ENCODE peak calls at places on chromosome 9, in eight cellular contexts. F is A549, D is HCT116, P is HepG2, T is endothelial cell of umbilical vein, R is K562, J is GM12878, Y is H1. I is an unnamed sample.

GRCh38 chr9:34292552-34292951 is 36.5 kb downstream of the KIF24 start:
- DNase-seq in F (no peak), R (no peak), Y (no peak), J (no peak), T (no peak), P (no peak), D (no peak), I (no peak)

GRCh38 chr9:10232352-10232930 is 380.4 kb downstream of the PTPRD start:
- DNase-seq in P (no peak), D (no peak), T (peak), Y (no peak), F (no peak), R (no peak), J (no peak), I (peak)

GRCh38 chr9:70413427-70413797 is 1.0 kb downstream of the KLF9 start:
- DNase-seq in T (no peak), R (peak), P (no peak), J (no peak), Y (no peak), D (no peak), F (no peak), I (no peak)

GRCh38 chr9:131395027-131395744 is 1.3 kb downstream of the PRRC2B start:
- DNase-seq in J (peak), Y (no peak), D (no peak), T (peak), F (no peak), P (no peak), R (peak), I (peak)

GRCh38 chr9:106419737-106420136 is 443.2 kb upstream of the ZNF462 start:
- DNase-seq in T (no peak), F (no peak), D (no peak), R (no peak), Y (no peak), J (no peak), P (no peak), I (no peak)

GRCh38 chr9:119375892-119376291 is 6.7 kb upstream of the BRINP1 start:
- DNase-seq in D (peak), F (peak), P (peak), R (peak), T (no peak), J (no peak), Y (no peak), I (peak)

GRCh38 chr9:18896004-18896403 is 137.0 kb downstream of the SAXO1 start:
- DNase-seq in P (no peak), T (no peak), Y (no peak), D (no peak), J (no peak), F (no peak), R (no peak), I (no peak)

GRCh38 chr9:20623021-20623747 is 885 bp upstream of the MLLT3 start:
- DNase-seq in R (no peak), Y (no peak), D (no peak), J (no peak), T (peak), F (no peak), P (no peak), I (peak)

GRCh38 chr9:37997636-37998374 is 71.2 kb downstream of the SHB start:
- DNase-seq in T (no peak), Y (no peak), F (no peak), R (no peak), P (no peak), D (no peak), J (no peak), I (no peak)

GRCh38 chr9:110104201-110104845 is 103.6 kb downstream of the C9orf152 start:
- DNase-seq in Y (no peak), T (no peak), P (no peak), R (no peak), J (no peak), F (no peak), D (no peak), I (no peak)

GRCh38 chr9:127919253-127919815 is 2.5 kb upstream of the ST6GALNAC4 start:
- DNase-seq in J (no peak), R (peak), F (peak), P (peak), D (peak), T (peak), Y (no peak), I (peak)

GRCh38 chr9:89291741-89292140 is 19.3 kb upstream of the CKS2 start:
- DNase-seq in R (no peak), J (no peak), F (no peak), D (no peak), Y (no peak), P (no peak), T (no peak), I (no peak)

GRCh38 chr9:133706651-133707050 is 31.5 kb downstream of the SARDH start:
- DNase-seq in J (no peak), P (no peak), D (no peak), T (no peak), R (no peak), F (no peak), Y (no peak), I (no peak)

GRCh38 chr9:123048748-123049147 is 15.3 kb downstream of the GPR21 start:
- DNase-seq in F (no peak), D (no peak), J (no peak), T (peak), R (no peak), Y (no peak), P (no peak), I (no peak)

GRCh38 chr9:4223434-4223833 is 76.4 kb downstream of the GLIS3 start:
- DNase-seq in F (no peak), P (no peak), D (no peak), T (no peak), R (no peak), J (no peak), Y (no peak), I (no peak)

GRCh38 chr9:4228142-4228541 is 71.7 kb downstream of the GLIS3 start:
- DNase-seq in P (no peak), R (no peak), D (no peak), T (no peak), F (no peak), J (no peak), Y (no peak), I (no peak)

GRCh38 chr9:4224181-4224580 is 75.7 kb downstream of the GLIS3 start:
- DNase-seq in F (no peak), J (no peak), D (no peak), Y (no peak), R (no peak), P (no peak), T (no peak), I (no peak)

GRCh38 chr9:4226331-4227250 is 73.3 kb downstream of the GLIS3 start:
- DNase-seq in J (no peak), Y (no peak), R (no peak), D (no peak), T (no peak), P (no peak), F (peak), I (peak)

GRCh38 chr9:4225291-4226119 is 74.4 kb downstream of the GLIS3 start:
- DNase-seq in J (no peak), D (peak), P (no peak), F (peak), Y (no peak), R (no peak), T (no peak), I (peak)
- H3K4me3 ChIP-seq in J (no peak), D (no peak), P (no peak), F (no peak), Y (no peak), R (no peak), T (no peak), I (no peak)

GRCh38 chr9:91680129-91680528 is 256.5 kb upstream of the NFIL3 start:
- DNase-seq in J (no peak), R (no peak), T (no peak), D (no peak), P (no peak), F (no peak), Y (no peak), I (no peak)
- TF ChIP-seq POLR2A in J (no peak), R (no peak), T (no peak), D (no peak), P (no peak), F (no peak), Y (no peak), I (no peak)

GRCh38 chr9:117276444-117276843 is 138.4 kb downstream of the ASTN2 start:
- DNase-seq in R (no peak), D (no peak), P (no peak), Y (no peak), T (no peak), J (no peak), F (no peak), I (no peak)

GRCh38 chr9:117278656-117279055 is 136.2 kb downstream of the ASTN2 start:
- DNase-seq in R (no peak), P (no peak), J (no peak), T (no peak), F (no peak), D (no peak), Y (no peak), I (no peak)

GRCh38 chr9:117273612-117274011 is 141.2 kb downstream of the ASTN2 start:
- DNase-seq in R (no peak), Y (no peak), F (no peak), P (no peak), D (no peak), T (no peak), J (no peak), I (no peak)

DNA sequence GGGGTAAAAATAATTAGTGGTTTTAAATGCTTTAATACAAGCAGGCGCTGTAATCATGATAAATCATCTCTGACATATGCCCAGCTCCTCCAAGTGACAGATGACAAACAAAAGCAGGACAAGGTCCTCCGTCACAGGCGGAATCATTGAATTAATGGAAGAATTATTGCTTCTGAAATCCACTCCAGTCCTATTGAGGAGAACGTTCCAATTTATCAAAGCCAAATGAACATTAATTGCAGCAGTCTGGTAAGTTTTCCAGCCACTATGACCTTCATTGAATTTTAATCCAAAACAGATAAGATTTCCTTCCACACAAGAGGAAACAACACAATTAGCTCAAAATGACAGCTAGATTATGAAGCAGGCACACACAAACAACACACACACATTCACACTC is 136.8 kb downstream of the ASTN2 start:
- DNase-seq in D (no peak), R (no peak), T (no peak), J (no peak), P (no peak), F (no peak), Y (no peak), I (no peak)
- TF ChIP-seq MAX in D (no peak), R (no peak), T (no peak), J (no peak), P (no peak), F (no peak), Y (no peak), I (no peak)

DNA sequence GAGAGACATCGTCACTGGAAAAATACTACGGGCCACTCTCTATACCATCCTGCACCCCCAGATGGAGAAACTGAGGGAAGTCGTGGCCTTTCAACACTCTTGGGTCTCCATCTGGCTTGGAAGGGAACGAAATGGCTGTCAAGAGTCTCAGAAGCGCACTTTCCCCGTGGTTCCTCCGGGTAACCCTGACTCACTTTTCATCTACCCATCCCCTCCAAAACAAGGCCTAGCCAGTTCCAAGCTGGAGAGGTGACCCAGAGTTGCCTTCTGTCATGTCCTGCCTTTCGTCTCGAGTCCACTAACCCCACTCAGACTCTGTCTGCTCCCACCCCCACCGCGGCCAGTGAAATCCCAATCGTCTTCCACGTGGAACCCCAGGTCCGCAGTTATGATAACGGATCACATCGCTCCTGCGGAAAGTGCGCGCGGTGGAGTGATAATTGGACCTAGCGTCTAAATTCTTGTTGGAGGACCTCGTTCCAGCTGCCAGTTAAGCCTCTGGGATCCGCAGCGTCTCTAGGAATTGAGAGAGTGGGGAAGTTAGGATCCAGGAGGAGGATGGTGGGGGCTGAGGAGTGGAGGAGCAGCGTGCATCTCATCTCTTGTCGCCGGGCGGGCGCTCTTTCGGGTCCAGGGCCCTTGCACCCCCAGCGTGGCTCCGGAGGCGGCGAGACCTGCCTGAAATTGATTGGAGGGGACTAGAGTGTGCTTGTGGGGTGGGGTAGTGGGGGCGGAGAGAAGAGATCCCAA is 4.6 kb downstream of the CDKN2A start:
- DNase-seq in P (no peak), R (no peak), Y (no peak), D (no peak), F (no peak), T (no peak), J (no peak), I (no peak)
- H3K4me3 ChIP-seq in P (no peak), R (no peak), Y (peak), D (no peak), F (no peak), T (no peak), J (peak), I (no peak)

DNA sequence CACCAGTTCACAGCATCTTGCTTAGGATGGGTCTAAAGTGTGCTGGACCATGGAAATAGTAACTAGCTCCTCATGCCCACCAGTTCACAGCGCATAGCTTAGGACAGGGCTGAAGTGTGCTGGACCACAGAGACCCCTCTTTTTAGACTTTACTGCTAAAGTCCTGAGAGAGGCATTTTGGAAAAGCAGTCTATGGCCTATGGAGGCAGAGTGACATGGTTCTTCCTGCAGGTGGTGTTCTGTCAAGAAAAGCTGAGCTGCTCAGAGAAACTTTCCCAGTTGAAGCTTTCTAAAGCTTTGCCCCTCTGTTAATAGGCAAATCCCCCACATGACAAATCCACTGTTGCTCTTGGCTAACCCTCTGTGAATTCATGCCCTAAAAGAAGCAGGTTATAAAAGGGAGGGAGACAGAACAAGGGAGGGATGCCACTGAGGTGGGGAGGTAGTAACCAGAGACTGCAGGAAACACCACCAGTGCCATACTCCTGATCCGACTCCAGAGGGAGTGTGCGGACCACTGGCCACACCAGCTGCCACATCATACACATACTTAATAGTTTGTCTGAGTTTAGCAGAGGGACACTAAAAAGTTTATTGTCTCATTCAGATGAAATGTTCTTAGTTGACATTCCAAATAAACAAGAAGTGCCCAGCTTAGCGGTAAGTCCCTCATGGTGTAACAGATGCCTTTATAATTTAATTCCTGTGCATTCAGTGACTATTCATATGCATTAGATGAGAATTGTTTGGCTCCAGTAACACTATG is 236.1 kb upstream of the NFIL3 start:
- DNase-seq in J (no peak), Y (no peak), R (peak), P (no peak), D (peak), T (no peak), F (peak), I (peak)
- TF ChIP-seq POLR2A in J (no peak), Y (no peak), R (no peak), P (no peak), D (no peak), T (no peak), F (no peak), I (no peak)

GRCh38 chr9:91937031-91937430 is 13.0 kb downstream of the ROR2 start:
- DNase-seq in D (no peak), R (no peak), T (no peak), P (no peak), Y (no peak), J (no peak), F (no peak), I (no peak)
- TF ChIP-seq MAX in D (no peak), R (no peak), T (no peak), P (no peak), Y (no peak), J (no peak), F (no peak), I (no peak)

GRCh38 chr9:102044133-102044532 is 305.7 kb upstream of the GRIN3A start:
- DNase-seq in P (no peak), T (no peak), D (no peak), Y (no peak), F (no peak), R (no peak), J (no peak), I (no peak)
- H3K4me3 ChIP-seq in P (no peak), T (no peak), D (no peak), Y (no peak), F (no peak), R (no peak), J (no peak), I (no peak)

GRCh38 chr9:95875305-95876137 is at the start of gene ERCC6L2:
- DNase-seq in D (peak), P (peak), T (peak), R (peak), J (peak), F (peak), Y (peak), I (peak)
- TF ChIP-seq POLR2A in D (peak), P (peak), T (peak), R (peak), J (peak), F (peak), Y (peak), I (peak)

I was measured in NB4.